ENCODE peak calls at places on chromosomes 11 and 22, in six cellular contexts. U is stomach, C is upper lobe of right lung, X is spleen, O is testis, L is colonic mucosa. H is an unnamed sample. For H3K4me1, the result is how much of the 10 kb centered on the place peaks cover.

GRCh38 chr11:60914620-60915249 is 777 bp downstream of the TMEM109 start:
- DNase-seq in U (no peak), C (peak), X (no peak), O (peak), L (peak), H (no peak)

GRCh38 chr11:4672470-4672869 is 25.2 kb downstream of the OR51E2 start:
- DNase-seq in U (no peak), C (no peak), X (no peak), O (no peak), L (no peak), H (no peak)

GRCh38 chr22:40509401-40510134 is 127.0 kb downstream of the MRTFA start:
- DNase-seq in U (peak), C (no peak), X (no peak), O (peak), L (peak), H (no peak)

GRCh38 chr11:127098684-127099083 is 98.1 kb upstream of the KIRREL3 start:
- DNase-seq in U (no peak), C (no peak), X (no peak), O (no peak), L (no peak), H (no peak)

GRCh38 chr22:45462034-45462655 is 40.5 kb upstream of the FBLN1 start:
- DNase-seq in U (no peak), C (no peak), X (no peak), O (no peak), L (no peak), H (no peak)

GRCh38 chr22:22214819-22215329 is 29.7 kb upstream of the VPREB1 start:
- DNase-seq in U (no peak), C (no peak), X (no peak), O (no peak), L (no peak), H (no peak)

GRCh38 chr11:2987881-2988280 is 4.2 kb downstream of the NAP1L4 start:
- DNase-seq in U (no peak), C (no peak), X (no peak), O (no peak), L (no peak), H (no peak)

GRCh38 chr22:43232445-43232844 is 45.5 kb upstream of the TTLL12 start:
- DNase-seq in U (no peak), C (no peak), X (no peak), O (no peak), L (no peak), H (no peak)

GRCh38 chr22:30425616-30426394 is at the start of gene MTFP1:
- DNase-seq in U (peak), C (peak), X (peak), O (peak), L (peak), H (peak)

GRCh38 chr11:123159146-123159857 is 35.7 kb downstream of the CLMP start:
- DNase-seq in U (no peak), C (peak), X (no peak), O (no peak), L (no peak), H (no peak)

GRCh38 chr11:61540528-61540927 is 32.0 kb downstream of the LRRC10B start:
- DNase-seq in U (no peak), C (no peak), X (no peak), O (no peak), L (no peak), H (no peak)

GRCh38 chr11:19800714-19801519 is 88.3 kb downstream of the NAV2 start:
- DNase-seq in U (no peak), C (no peak), X (no peak), O (no peak), L (no peak), H (no peak)

GRCh38 chr11:132226522-132226921 is 856.1 kb downstream of the NTM start:
- DNase-seq in U (no peak), C (no peak), X (no peak), O (no peak), L (no peak), H (no peak)

GRCh38 chr22:37230673-37231405 is 13.2 kb downstream of the RAC2 start:
- DNase-seq in U (no peak), C (peak), X (peak), O (peak), L (no peak), H (no peak)

GRCh38 chr11:46380340-46381045 is 976 bp upstream of the MDK start:
- DNase-seq in U (peak), C (peak), X (peak), O (peak), L (peak), H (peak)

GRCh38 chr11:110728476-110728875 is 16.2 kb upstream of the ARHGAP20 start:
- DNase-seq in U (no peak), C (no peak), X (no peak), O (no peak), L (no peak), H (no peak)

GRCh38 chr11:111976614-111977140 is 39.5 kb downstream of the DIXDC1 start:
- DNase-seq in U (no peak), C (no peak), X (no peak), O (peak), L (no peak), H (no peak)

GRCh38 chr11:123653405-123653996 is 923 bp downstream of the SCN3B start:
- DNase-seq in U (no peak), C (no peak), X (no peak), O (no peak), L (no peak), H (no peak)

GRCh38 chr11:70536051-70536877 is 137.9 kb downstream of the CTTN start:
- DNase-seq in U (no peak), C (peak), X (peak), O (no peak), L (peak), H (no peak)

GRCh38 chr11:75706260-75706729 is 11.3 kb upstream of the MOGAT2 start:
- DNase-seq in U (peak), C (peak), X (peak), O (peak), L (peak), H (peak)

GRCh38 chr11:102946237-102946636 is 9.3 kb downstream of the MMP13 start:
- DNase-seq in U (no peak), C (no peak), X (no peak), O (no peak), L (no peak), H (no peak)

GRCh38 chr22:30612789-30613188 is 5.8 kb downstream of the TCN2 start:
- DNase-seq in U (no peak), C (no peak), X (no peak), O (no peak), L (no peak), H (no peak)

GRCh38 chr11:69130586-69131566 is 24.9 kb upstream of the SMIM38 start:
- DNase-seq in U (peak), C (peak), X (peak), O (peak), L (no peak), H (peak)

GRCh38 chr11:70806461-70807194 is 408.3 kb downstream of the CTTN start:
- DNase-seq in U (no peak), C (no peak), X (no peak), O (no peak), L (no peak), H (no peak)

GRCh38 chr11:32231909-32232493 is 141.1 kb downstream of the RCN1 start:
- DNase-seq in U (no peak), C (no peak), X (no peak), O (peak), L (no peak), H (no peak)
- TF ChIP-seq CTCF in U (no peak), C (peak), X (peak), O (peak), L (peak), H (peak)

DNA sequence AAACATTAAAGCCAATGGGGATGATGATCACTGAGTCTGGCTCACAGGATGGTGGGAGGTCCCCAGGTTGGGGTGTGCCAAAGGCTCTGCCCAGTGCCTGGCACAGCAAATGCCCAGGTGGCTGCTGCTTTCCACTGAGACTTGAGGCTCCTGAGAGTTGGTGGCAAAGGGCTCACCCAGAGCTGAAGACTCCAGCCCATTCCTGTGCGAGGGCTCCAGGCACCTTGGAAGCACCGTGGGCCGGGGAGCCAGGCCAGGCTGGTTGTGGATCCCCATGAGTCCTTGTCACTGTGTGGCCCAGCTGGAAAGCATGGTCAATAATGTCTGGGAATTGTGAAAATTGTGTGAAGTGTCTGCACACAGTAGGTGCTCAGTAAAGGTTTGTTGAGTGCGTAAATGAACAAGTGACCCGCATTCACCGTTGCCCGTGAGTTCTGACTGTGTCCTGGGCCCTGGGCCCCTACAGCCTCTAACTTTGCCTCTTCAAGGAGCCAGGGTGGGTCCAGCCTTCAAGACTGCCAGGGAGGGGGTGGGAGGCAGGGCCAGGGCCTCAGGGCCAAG is 2.8 kb upstream of the UNC93B1 start:
- DNase-seq in U (no peak), C (no peak), X (no peak), O (no peak), L (no peak), H (no peak)
- H3K4me1 ChIP-seq in U (half or more), C (under half), X (half or more), O (under half), L (under half), H (under half)

GRCh38 chr11:79159657-79160450 is 281.0 kb downstream of the TENM4 start:
- DNase-seq in U (no peak), C (no peak), X (no peak), O (no peak), L (no peak), H (no peak)

GRCh38 chr11:79165908-79166307 is 274.9 kb downstream of the TENM4 start:
- DNase-seq in U (no peak), C (no peak), X (no peak), O (no peak), L (no peak), H (no peak)

GRCh38 chr11:79156031-79156430 is 284.8 kb downstream of the TENM4 start:
- DNase-seq in U (no peak), C (no peak), X (no peak), O (no peak), L (no peak), H (no peak)

GRCh38 chr11:79157738-79158137 is 283.1 kb downstream of the TENM4 start:
- DNase-seq in U (no peak), C (no peak), X (no peak), O (no peak), L (no peak), H (no peak)

GRCh38 chr11:79160786-79161403 is 279.9 kb downstream of the TENM4 start:
- DNase-seq in U (no peak), C (no peak), X (no peak), O (peak), L (no peak), H (no peak)
- TF ChIP-seq CTCF in U (no peak), C (peak), X (no peak), O (peak), L (no peak), H (no peak)

DNA sequence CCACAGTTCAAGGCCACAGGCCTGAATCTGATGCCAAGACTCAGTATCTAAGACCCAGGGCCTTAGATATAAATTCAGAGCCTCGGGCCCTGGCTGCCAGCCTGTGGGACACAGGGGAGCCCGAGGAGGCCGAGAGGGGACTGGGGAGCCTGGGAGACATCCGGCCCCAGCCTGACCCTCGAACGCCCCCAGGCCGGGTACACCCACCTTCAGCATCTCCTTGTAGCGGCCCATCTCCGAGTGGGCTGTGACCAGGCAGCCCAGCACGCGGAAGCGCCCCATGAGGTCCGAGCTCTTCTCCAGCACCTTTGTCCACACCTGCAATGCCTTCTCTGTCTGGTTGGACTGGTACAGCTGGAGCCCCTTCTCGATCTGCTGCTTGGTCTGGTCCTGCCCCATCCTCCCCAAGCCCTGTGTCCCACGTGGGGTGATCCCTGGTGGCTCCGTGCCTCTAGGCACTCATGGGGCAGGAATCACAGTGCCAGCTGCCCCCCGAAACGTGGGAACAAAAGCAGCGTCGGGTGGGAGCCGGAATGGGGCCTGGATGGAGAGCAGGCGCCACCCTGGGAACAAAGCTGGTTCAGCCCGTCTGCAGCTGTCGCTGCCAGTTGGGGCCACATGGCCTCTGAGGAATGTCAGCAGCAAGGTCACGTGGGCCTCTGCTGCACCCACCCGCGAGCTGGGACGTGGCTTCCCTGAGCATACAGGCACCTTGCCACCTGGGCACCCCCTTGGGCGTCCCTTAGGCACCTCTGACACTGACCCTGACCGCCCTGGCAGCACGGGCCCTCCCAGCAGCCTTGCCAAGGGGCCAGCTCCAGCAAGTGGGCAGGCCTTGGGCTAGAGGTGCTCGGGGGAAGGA is at the start of gene RAPSN:
- DNase-seq in U (no peak), C (no peak), X (no peak), O (no peak), L (no peak), H (no peak)
- H3K4me1 ChIP-seq in U (under half), C (under half), X (under half), O (under half), L (under half), H (under half)

GRCh38 chr11:121761171-121761570 is 308.4 kb upstream of the SORL1-AS1 start:
- DNase-seq in U (no peak), C (no peak), X (no peak), O (no peak), L (no peak), H (no peak)

GRCh38 chr11:121755191-121755590 is 302.4 kb upstream of the SORL1-AS1 start:
- DNase-seq in U (no peak), C (no peak), X (no peak), O (no peak), L (no peak), H (no peak)

GRCh38 chr11:121754603-121755002 is 301.8 kb upstream of the SORL1-AS1 start:
- DNase-seq in U (no peak), C (no peak), X (no peak), O (peak), L (no peak), H (no peak)

GRCh38 chr11:121762820-121763219 is 310.1 kb upstream of the SORL1-AS1 start:
- DNase-seq in U (no peak), C (no peak), X (no peak), O (no peak), L (no peak), H (no peak)

DNA sequence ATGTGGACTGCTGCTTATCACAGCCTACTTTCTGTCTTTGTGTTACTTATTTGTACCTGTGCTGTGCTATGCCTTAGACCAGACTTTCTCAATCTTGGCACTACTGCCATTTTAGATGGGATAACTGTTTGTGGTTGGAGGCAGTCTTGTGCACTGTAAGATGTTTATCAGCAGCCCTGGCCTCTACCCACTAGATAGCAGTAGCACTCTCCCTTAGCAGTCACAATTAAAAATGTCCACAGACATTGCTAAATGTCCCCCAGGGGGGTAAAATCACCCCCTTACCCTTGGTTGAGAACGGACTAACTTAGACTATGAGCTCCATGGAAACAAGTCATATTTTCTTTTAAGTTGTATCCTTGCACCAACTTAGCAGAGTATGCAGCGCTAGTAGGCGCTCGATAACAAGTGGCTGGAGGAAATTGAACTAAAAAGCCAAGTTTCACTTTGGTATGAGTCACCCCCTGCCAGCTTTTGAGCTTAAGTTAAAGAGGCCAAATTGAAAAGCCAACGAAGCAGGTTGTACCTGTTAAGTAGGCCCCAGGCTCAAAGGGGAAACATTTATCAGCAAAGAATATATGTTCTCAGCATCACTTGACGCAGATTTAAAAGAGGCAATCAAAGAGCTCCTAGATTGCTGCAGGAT is 304.8 kb upstream of the SORL1-AS1 start:
- DNase-seq in U (no peak), C (no peak), X (no peak), O (no peak), L (no peak), H (no peak)
- TF ChIP-seq CTCF in U (no peak), C (no peak), X (no peak), O (no peak), L (no peak), H (no peak)

DNA sequence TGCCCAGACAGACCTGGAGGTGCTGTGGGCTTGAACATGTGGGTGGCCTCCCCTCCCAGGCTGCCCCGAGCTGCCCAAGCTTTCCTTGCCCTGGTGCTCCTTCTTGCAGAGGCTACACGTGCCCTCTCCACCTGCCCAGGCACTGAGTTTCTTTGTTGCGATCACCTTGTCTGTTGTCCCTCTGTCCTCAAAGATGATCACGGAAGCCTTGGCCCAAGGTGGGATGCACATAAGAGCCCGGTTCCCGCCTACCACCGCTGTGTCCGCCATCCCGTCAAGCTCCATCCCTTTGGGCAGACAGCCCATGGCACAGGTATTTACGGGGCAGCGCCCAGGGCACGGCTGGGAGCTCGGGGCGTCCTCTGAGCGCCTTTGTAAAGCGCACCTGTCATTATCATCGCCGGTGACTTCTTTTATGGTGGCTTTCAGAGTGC is 67.5 kb downstream of the MED15 start:
- DNase-seq in U (no peak), C (peak), X (peak), O (no peak), L (peak), H (no peak)
- H3K4me1 ChIP-seq in U (under half), C (under half), X (under half), O (under half), L (under half), H (under half)

GRCh38 chr11:12411806-12412727 is 34.7 kb downstream of the PARVA start:
- DNase-seq in U (peak), C (no peak), X (no peak), O (peak), L (peak), H (no peak)

GRCh38 chr11:12413141-12414055 is 36.0 kb downstream of the PARVA start:
- DNase-seq in U (no peak), C (no peak), X (no peak), O (no peak), L (no peak), H (no peak)

GRCh38 chr11:12410006-12410728 is 32.8 kb downstream of the PARVA start:
- DNase-seq in U (no peak), C (no peak), X (no peak), O (no peak), L (no peak), H (no peak)

GRCh38 chr11:12409621-12410005 is 32.2 kb downstream of the PARVA start:
- DNase-seq in U (no peak), C (no peak), X (no peak), O (no peak), L (no peak), H (no peak)

GRCh38 chr11:12411395-12411794 is 34.0 kb downstream of the PARVA start:
- DNase-seq in U (no peak), C (no peak), X (no peak), O (no peak), L (no peak), H (no peak)
- TF ChIP-seq CTCF in U (no peak), C (no peak), X (no peak), O (no peak), L (no peak), H (no peak)